ENCODE peak calls at places on chromosomes 5 and 9, in ten cellular contexts. X is left ventricle myocardium inferior, Z is heart left ventricle, Y is SK-N-SH, P is esophagus squamous epithelium, F is hepatocyte, G is cardiac muscle cell, C is upper lobe of right lung, J is pancreas, O is Peyer's patch. D is an unnamed sample. For H3K36me3, the result is how much of the 10 kb centered on the place peaks cover.

GRCh38 chr9:130775336-130775991 is 59.6 kb upstream of the ABL1 start:
- DNase-seq in X (no peak), Z (no peak), Y (no peak), P (no peak), F (no peak), G (no peak), C (no peak), J (no peak), O (no peak), D (no peak)

GRCh38 chr9:289121-289520 is 74.5 kb downstream of the DOCK8 start:
- DNase-seq in X (no peak), Z (no peak), Y (no peak), P (no peak), F (no peak), G (no peak), C (no peak), J (no peak), O (no peak), D (no peak)

GRCh38 chr5:91332267-91333044 is 50.7 kb downstream of the ARRDC3 start:
- DNase-seq in X (no peak), Z (no peak), Y (no peak), P (no peak), F (peak), G (peak), C (no peak), J (no peak), O (no peak), D (no peak)

GRCh38 chr5:133552925-133553525 is 59.3 kb downstream of the FSTL4 start:
- DNase-seq in X (no peak), Z (no peak), Y (peak), P (no peak), F (peak), G (peak), C (peak), J (peak), O (peak), D (peak)

GRCh38 chr5:76082790-76083554 is at the start of gene SV2C:
- DNase-seq in X (no peak), Z (no peak), Y (peak), P (no peak), F (peak), G (peak), C (peak), J (no peak), O (no peak), D (no peak)

GRCh38 chr9:134671341-134672113 is 29.9 kb downstream of the COL5A1 start:
- DNase-seq in X (no peak), Z (no peak), Y (no peak), P (no peak), F (no peak), G (no peak), C (peak), J (no peak), O (no peak), D (no peak)

GRCh38 chr9:37966443-37967271 is 62.7 kb upstream of the SLC25A51 start:
- DNase-seq in X (no peak), Z (no peak), Y (no peak), P (no peak), F (peak), G (no peak), C (peak), J (peak), O (peak), D (no peak)

GRCh38 chr5:167448376-167448775 is 843.1 kb upstream of the WWC1 start:
- DNase-seq in X (no peak), Z (no peak), Y (no peak), P (no peak), F (no peak), G (no peak), C (no peak), J (no peak), O (no peak), D (no peak)

GRCh38 chr5:17951392-17952169 is 317.3 kb downstream of the TAF11L14 start:
- DNase-seq in X (no peak), Z (no peak), Y (no peak), P (no peak), F (peak), G (no peak), C (no peak), J (no peak), O (no peak), D (no peak)

GRCh38 chr5:139378941-139379361 is 4.1 kb downstream of the SLC23A1 start:
- DNase-seq in X (no peak), Z (no peak), Y (no peak), P (no peak), F (no peak), G (no peak), C (peak), J (no peak), O (peak), D (no peak)

GRCh38 chr9:81182421-81182820 is 506.9 kb downstream of the TLE1 start:
- DNase-seq in X (no peak), Z (no peak), Y (no peak), P (no peak), F (peak), G (peak), C (no peak), J (no peak), O (no peak), D (no peak)

GRCh38 chr9:124452326-124452725 is 2.1 kb downstream of the ADGRD2 start:
- DNase-seq in X (no peak), Z (no peak), Y (peak), P (no peak), F (no peak), G (no peak), C (peak), J (no peak), O (no peak), D (no peak)

GRCh38 chr5:157920828-157921170 is 61.9 kb upstream of the CLINT1 start:
- DNase-seq in X (no peak), Z (no peak), Y (no peak), P (no peak), F (no peak), G (no peak), C (no peak), J (no peak), O (no peak), D (no peak)

GRCh38 chr5:115559524-115559923 is 14.9 kb upstream of the FEM1C start:
- DNase-seq in X (no peak), Z (no peak), Y (no peak), P (no peak), F (no peak), G (no peak), C (no peak), J (no peak), O (no peak), D (no peak)

GRCh38 chr5:10364186-10364689 is 10.7 kb downstream of the MARCHF6 start:
- DNase-seq in X (no peak), Z (no peak), Y (no peak), P (no peak), F (no peak), G (no peak), C (no peak), J (no peak), O (no peak), D (no peak)

GRCh38 chr5:71601222-71602026 is 14.3 kb downstream of the MCCC2 start:
- DNase-seq in X (no peak), Z (peak), Y (peak), P (no peak), F (peak), G (peak), C (no peak), J (peak), O (peak), D (peak)

GRCh38 chr9:71245651-71246050 is 124.2 kb upstream of the TRPM3 start:
- DNase-seq in X (no peak), Z (no peak), Y (no peak), P (no peak), F (no peak), G (no peak), C (no peak), J (no peak), O (no peak), D (no peak)

GRCh38 chr5:23234153-23234729 is 273.2 kb upstream of the PRDM9 start:
- DNase-seq in X (no peak), Z (no peak), Y (no peak), P (no peak), F (no peak), G (no peak), C (no peak), J (no peak), O (no peak), D (no peak)

GRCh38 chr9:91253488-91253887 is 108.2 kb downstream of the AUH start:
- DNase-seq in X (no peak), Z (no peak), Y (no peak), P (no peak), F (no peak), G (no peak), C (no peak), J (no peak), O (peak), D (no peak)

GRCh38 chr5:98109561-98110006 is 663.9 kb upstream of the RGMB start:
- DNase-seq in X (no peak), Z (no peak), Y (no peak), P (no peak), F (no peak), G (peak), C (no peak), J (no peak), O (no peak), D (no peak)

GRCh38 chr5:15819617-15820016 is 319.6 kb downstream of the FBXL7 start:
- DNase-seq in X (no peak), Z (no peak), Y (no peak), P (no peak), F (no peak), G (no peak), C (no peak), J (no peak), O (no peak), D (no peak)

GRCh38 chr5:35478856-35479682 is 138.6 kb upstream of the SPEF2 start:
- DNase-seq in X (no peak), Z (no peak), Y (no peak), P (no peak), F (no peak), G (peak), C (no peak), J (no peak), O (no peak), D (no peak)

GRCh38 chr9:12916037-12916436 is 141.2 kb downstream of the LURAP1L start:
- DNase-seq in X (no peak), Z (no peak), Y (no peak), P (no peak), F (no peak), G (peak), C (no peak), J (no peak), O (no peak), D (no peak)

GRCh38 chr9:83425240-83425639 is 113.0 kb downstream of the FRMD3 start:
- DNase-seq in X (no peak), Z (no peak), Y (no peak), P (no peak), F (peak), G (no peak), C (no peak), J (peak), O (no peak), D (no peak)

GRCh38 chr9:69122086-69122390 is 52.0 kb upstream of the TJP2 start:
- DNase-seq in X (peak), Z (peak), Y (peak), P (no peak), F (peak), G (peak), C (peak), J (peak), O (peak), D (peak)

GRCh38 chr5:19734706-19735240 is 253.2 kb downstream of the CDH18 start:
- DNase-seq in X (no peak), Z (no peak), Y (no peak), P (no peak), F (peak), G (no peak), C (no peak), J (no peak), O (no peak), D (no peak)

DNA sequence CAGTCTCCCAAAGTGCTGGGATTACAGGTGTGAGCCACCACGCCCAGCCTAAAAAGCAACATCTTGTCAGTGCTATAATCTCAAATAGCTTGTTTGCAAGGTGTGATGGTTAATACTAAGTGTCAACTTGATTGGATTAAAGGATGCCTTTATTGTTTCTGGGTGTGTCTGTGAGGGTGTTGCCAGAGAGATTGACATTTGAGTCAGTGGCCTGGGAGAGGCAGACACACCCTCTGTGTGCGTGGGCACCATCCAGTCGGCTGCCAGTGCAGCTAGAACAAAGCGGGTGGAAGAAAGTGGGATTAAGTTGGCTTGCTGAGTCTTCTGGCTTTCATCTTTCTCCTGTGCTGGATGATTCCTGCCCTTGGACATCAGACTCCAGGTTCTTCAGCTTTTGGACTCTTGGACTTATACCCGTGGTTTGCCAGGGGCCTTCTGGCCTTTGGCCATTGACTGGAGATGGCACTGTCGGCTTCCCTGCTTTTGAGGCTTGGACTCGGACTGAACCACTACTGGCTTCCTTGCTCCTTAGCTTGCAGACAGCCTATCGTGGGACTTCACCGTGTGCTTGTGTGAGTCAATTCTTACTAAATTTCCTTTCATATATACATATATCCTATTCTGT is 28.2 kb downstream of the TARS1 start:
- DNase-seq in X (no peak), Z (no peak), Y (no peak), P (no peak), F (no peak), G (no peak), C (no peak), J (no peak), O (no peak), D (no peak)
- H3K36me3 ChIP-seq in X (half or more), Z (half or more), Y (half or more), P (under half), F (under half), G (half or more), C (half or more), J (under half), O (half or more), D (half or more)

GRCh38 chr5:95962475-95962773 is 773 bp upstream of the ELL2 start:
- DNase-seq in X (no peak), Z (no peak), Y (no peak), P (no peak), F (no peak), G (no peak), C (no peak), J (no peak), O (no peak), D (no peak)
- H3K4me3 ChIP-seq in X (peak), Z (peak), Y (peak), P (peak), F (no peak), G (peak), C (peak), J (peak), O (peak), D (peak)

DNA sequence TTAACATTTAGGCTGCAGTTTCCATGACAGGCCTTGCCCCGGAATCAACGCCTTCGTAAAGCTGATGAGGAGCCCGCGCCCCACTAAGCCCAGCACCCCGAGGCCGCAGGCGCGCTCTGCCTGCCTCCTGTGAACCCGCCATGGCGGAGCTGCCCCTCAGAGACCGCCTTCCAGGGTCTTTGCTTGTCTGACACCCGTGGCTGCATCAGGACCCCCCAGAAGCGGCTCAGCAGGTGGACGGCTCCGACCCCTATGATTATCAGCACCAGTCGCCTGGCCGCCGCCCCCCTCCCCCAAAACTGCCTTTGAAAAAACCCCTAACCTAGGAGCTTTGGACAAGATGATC is 507 bp upstream of the DPH7 start:
- DNase-seq in X (no peak), Z (no peak), Y (no peak), P (no peak), F (no peak), G (no peak), C (no peak), J (peak), O (no peak), D (no peak)
- H3K36me3 ChIP-seq in X (under half), Z (under half), Y (under half), P (under half), F (under half), G (under half), C (under half), J (under half), O (under half), D (under half)

GRCh38 chr5:148924817-148925216 is 98.4 kb downstream of the ADRB2 start:
- DNase-seq in X (peak), Z (peak), Y (no peak), P (no peak), F (no peak), G (no peak), C (no peak), J (no peak), O (no peak), D (peak)

GRCh38 chr5:148926207-148926606 is 99.8 kb downstream of the ADRB2 start:
- DNase-seq in X (no peak), Z (no peak), Y (no peak), P (no peak), F (no peak), G (no peak), C (no peak), J (no peak), O (no peak), D (no peak)

GRCh38 chr5:148928141-148928540 is 101.7 kb downstream of the ADRB2 start:
- DNase-seq in X (no peak), Z (no peak), Y (no peak), P (no peak), F (no peak), G (no peak), C (no peak), J (no peak), O (no peak), D (no peak)

GRCh38 chr5:148931453-148932057 is 105.1 kb downstream of the ADRB2 start:
- DNase-seq in X (no peak), Z (no peak), Y (no peak), P (no peak), F (no peak), G (no peak), C (no peak), J (no peak), O (no peak), D (no peak)

GRCh38 chr5:148927307-148927946 is 101.0 kb downstream of the ADRB2 start:
- DNase-seq in X (no peak), Z (no peak), Y (no peak), P (no peak), F (no peak), G (no peak), C (no peak), J (no peak), O (no peak), D (no peak)
- H3K4me3 ChIP-seq in X (no peak), Z (no peak), Y (no peak), P (no peak), F (no peak), G (no peak), C (no peak), J (no peak), O (no peak), D (no peak)

GRCh38 chr5:135365281-135365680 is 33.8 kb downstream of the MACROH2A1 start:
- DNase-seq in X (no peak), Z (no peak), Y (no peak), P (no peak), F (no peak), G (no peak), C (no peak), J (no peak), O (no peak), D (no peak)

GRCh38 chr5:135364416-135365262 is 34.4 kb downstream of the MACROH2A1 start:
- DNase-seq in X (no peak), Z (no peak), Y (no peak), P (no peak), F (no peak), G (no peak), C (no peak), J (no peak), O (no peak), D (no peak)

GRCh38 chr5:135367554-135367953 is 31.5 kb downstream of the MACROH2A1 start:
- DNase-seq in X (no peak), Z (no peak), Y (no peak), P (no peak), F (no peak), G (no peak), C (no peak), J (no peak), O (no peak), D (no peak)

GRCh38 chr5:135369952-135370351 is 29.1 kb downstream of the MACROH2A1 start:
- DNase-seq in X (no peak), Z (no peak), Y (no peak), P (no peak), F (no peak), G (no peak), C (no peak), J (no peak), O (no peak), D (no peak)

DNA sequence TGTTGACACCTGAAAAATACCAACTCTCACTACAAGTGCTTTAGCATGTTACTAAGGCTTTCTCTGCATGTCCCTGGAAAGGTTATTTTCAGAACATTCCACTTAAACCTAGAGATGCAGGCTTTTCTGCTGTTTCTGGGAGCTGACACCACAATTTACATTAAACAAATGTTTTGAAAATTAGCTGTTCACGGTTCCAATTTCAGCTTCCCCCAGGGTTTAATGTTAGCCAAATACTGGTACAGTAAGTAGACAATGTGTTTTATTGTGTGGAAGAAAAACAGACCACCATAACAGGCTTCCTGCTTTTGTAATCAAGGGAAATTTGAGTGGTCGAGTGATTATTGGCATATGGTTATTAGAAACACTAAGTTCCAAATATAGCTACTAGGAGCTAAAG is 32.0 kb downstream of the MACROH2A1 start:
- DNase-seq in X (no peak), Z (no peak), Y (no peak), P (no peak), F (no peak), G (no peak), C (no peak), J (no peak), O (no peak), D (no peak)
- H3K36me3 ChIP-seq in X (under half), Z (half or more), Y (half or more), P (under half), F (under half), G (under half), C (half or more), J (under half), O (under half), D (half or more)